ENCODE peak calls at places on chromosomes 6 and 20, in eight cellular contexts. One of them, this sample, is unnamed.

GRCh38 chr6:2793491-2794151 is 28.4 kb downstream of the WRNIP1 start:
- DNase-seq in adrenal gland: no peak
- DNase-seq in HCT116: no peak
- DNase-seq in AG10803: peak
- DNase-seq in IMR-90: no peak
- DNase-seq in astrocyte of the spinal cord: peak
- DNase-seq in upper lobe of left lung: peak
- DNase-seq in A673: peak
- DNase-seq in this sample: no peak

GRCh38 chr6:45920819-45921511 is 94.7 kb downstream of the CLIC5 start:
- DNase-seq in astrocyte of the spinal cord: no peak
- DNase-seq in adrenal gland: no peak
- DNase-seq in IMR-90: no peak
- DNase-seq in upper lobe of left lung: no peak
- DNase-seq in A673: no peak
- DNase-seq in AG10803: no peak
- DNase-seq in HCT116: no peak
- DNase-seq in this sample: no peak

GRCh38 chr6:35686873-35687557 is 1.7 kb downstream of the FKBP5 start:
- DNase-seq in astrocyte of the spinal cord: no peak
- DNase-seq in upper lobe of left lung: no peak
- DNase-seq in IMR-90: no peak
- DNase-seq in AG10803: no peak
- DNase-seq in HCT116: no peak
- DNase-seq in A673: no peak
- DNase-seq in adrenal gland: no peak
- DNase-seq in this sample: no peak

GRCh38 chr6:40860443-40860842 is 178.6 kb downstream of the UNC5CL start:
- DNase-seq in HCT116: no peak
- DNase-seq in AG10803: no peak
- DNase-seq in astrocyte of the spinal cord: no peak
- DNase-seq in A673: no peak
- DNase-seq in adrenal gland: no peak
- DNase-seq in upper lobe of left lung: no peak
- DNase-seq in IMR-90: no peak
- DNase-seq in this sample: no peak

GRCh38 chr6:18212231-18212630 is 52.1 kb downstream of the DEK start:
- DNase-seq in IMR-90: no peak
- DNase-seq in astrocyte of the spinal cord: no peak
- DNase-seq in AG10803: no peak
- DNase-seq in upper lobe of left lung: no peak
- DNase-seq in HCT116: no peak
- DNase-seq in adrenal gland: no peak
- DNase-seq in A673: no peak
- DNase-seq in this sample: no peak

GRCh38 chr6:165704001-165704748 is 41.1 kb upstream of the PDE10A start:
- DNase-seq in adrenal gland: no peak
- DNase-seq in IMR-90: peak
- DNase-seq in upper lobe of left lung: no peak
- DNase-seq in A673: no peak
- DNase-seq in HCT116: no peak
- DNase-seq in astrocyte of the spinal cord: peak
- DNase-seq in AG10803: no peak
- DNase-seq in this sample: peak

GRCh38 chr20:45779011-45779915 is 12.4 kb downstream of the WFDC3 start:
- DNase-seq in IMR-90: peak
- DNase-seq in upper lobe of left lung: peak
- DNase-seq in adrenal gland: peak
- DNase-seq in astrocyte of the spinal cord: peak
- DNase-seq in AG10803: peak
- DNase-seq in A673: peak
- DNase-seq in HCT116: peak
- DNase-seq in this sample: peak

GRCh38 chr20:35355372-35355771 is 56.4 kb downstream of the UQCC1 start:
- DNase-seq in A673: no peak
- DNase-seq in astrocyte of the spinal cord: no peak
- DNase-seq in HCT116: no peak
- DNase-seq in adrenal gland: peak
- DNase-seq in AG10803: peak
- DNase-seq in IMR-90: peak
- DNase-seq in upper lobe of left lung: no peak
- DNase-seq in this sample: no peak

GRCh38 chr20:49701313-49701731 is 12.4 kb downstream of the B4GALT5 start:
- DNase-seq in upper lobe of left lung: no peak
- DNase-seq in IMR-90: peak
- DNase-seq in AG10803: peak
- DNase-seq in astrocyte of the spinal cord: no peak
- DNase-seq in adrenal gland: no peak
- DNase-seq in HCT116: no peak
- DNase-seq in A673: no peak
- DNase-seq in this sample: no peak

GRCh38 chr20:2817891-2818595 is 1.9 kb downstream of the TMEM239 start:
- DNase-seq in IMR-90: no peak
- DNase-seq in adrenal gland: no peak
- DNase-seq in upper lobe of left lung: no peak
- DNase-seq in A673: no peak
- DNase-seq in AG10803: peak
- DNase-seq in HCT116: no peak
- DNase-seq in astrocyte of the spinal cord: no peak
- DNase-seq in this sample: no peak

GRCh38 chr20:46539113-46539512 is 11.3 kb downstream of the OCSTAMP start:
- DNase-seq in A673: no peak
- DNase-seq in upper lobe of left lung: no peak
- DNase-seq in adrenal gland: no peak
- DNase-seq in AG10803: no peak
- DNase-seq in astrocyte of the spinal cord: no peak
- DNase-seq in IMR-90: no peak
- DNase-seq in HCT116: no peak
- DNase-seq in this sample: no peak

GRCh38 chr6:73362358-73362757 is at the start of gene KHDC3L:
- DNase-seq in HCT116: no peak
- DNase-seq in A673: no peak
- DNase-seq in upper lobe of left lung: no peak
- DNase-seq in AG10803: no peak
- DNase-seq in adrenal gland: no peak
- DNase-seq in astrocyte of the spinal cord: no peak
- DNase-seq in IMR-90: no peak
- DNase-seq in this sample: no peak

GRCh38 chr20:5691918-5692618 is 58.1 kb upstream of the SHLD1 start:
- DNase-seq in HCT116: no peak
- DNase-seq in AG10803: no peak
- DNase-seq in upper lobe of left lung: no peak
- DNase-seq in A673: no peak
- DNase-seq in adrenal gland: no peak
- DNase-seq in IMR-90: no peak
- DNase-seq in astrocyte of the spinal cord: no peak
- DNase-seq in this sample: no peak

GRCh38 chr6:130945401-130945919 is 117.6 kb downstream of the EPB41L2 start:
- DNase-seq in adrenal gland: no peak
- DNase-seq in IMR-90: peak
- DNase-seq in AG10803: peak
- DNase-seq in upper lobe of left lung: no peak
- DNase-seq in HCT116: no peak
- DNase-seq in A673: no peak
- DNase-seq in astrocyte of the spinal cord: peak
- DNase-seq in this sample: no peak

GRCh38 chr6:158793432-158793831 is 25.7 kb downstream of the EZR start:
- DNase-seq in astrocyte of the spinal cord: peak
- DNase-seq in upper lobe of left lung: peak
- DNase-seq in AG10803: peak
- DNase-seq in A673: peak
- DNase-seq in HCT116: peak
- DNase-seq in adrenal gland: no peak
- DNase-seq in IMR-90: peak
- DNase-seq in this sample: no peak

GRCh38 chr20:48986899-48987298 is 59.2 kb upstream of the CSE1L start:
- DNase-seq in IMR-90: no peak
- DNase-seq in upper lobe of left lung: no peak
- DNase-seq in A673: peak
- DNase-seq in adrenal gland: no peak
- DNase-seq in HCT116: no peak
- DNase-seq in astrocyte of the spinal cord: no peak
- DNase-seq in AG10803: no peak
- DNase-seq in this sample: no peak

GRCh38 chr20:5078399-5078958 is 41.3 kb downstream of the PCNA start:
- DNase-seq in AG10803: peak
- DNase-seq in astrocyte of the spinal cord: no peak
- DNase-seq in adrenal gland: peak
- DNase-seq in A673: no peak
- DNase-seq in HCT116: no peak
- DNase-seq in IMR-90: peak
- DNase-seq in upper lobe of left lung: peak
- DNase-seq in this sample: no peak

GRCh38 chr6:43709654-43710303 is 22.2 kb upstream of the MRPS18A start:
- DNase-seq in astrocyte of the spinal cord: no peak
- DNase-seq in A673: no peak
- DNase-seq in IMR-90: no peak
- DNase-seq in AG10803: no peak
- DNase-seq in HCT116: no peak
- DNase-seq in adrenal gland: no peak
- DNase-seq in upper lobe of left lung: peak
- DNase-seq in this sample: no peak

GRCh38 chr6:11380549-11380948 is 148.1 kb upstream of the NEDD9 start:
- DNase-seq in AG10803: no peak
- DNase-seq in upper lobe of left lung: no peak
- DNase-seq in astrocyte of the spinal cord: no peak
- DNase-seq in HCT116: no peak
- DNase-seq in IMR-90: no peak
- DNase-seq in A673: no peak
- DNase-seq in adrenal gland: no peak
- DNase-seq in this sample: no peak

GRCh38 chr6:11381801-11382513 is 149.5 kb upstream of the NEDD9 start:
- DNase-seq in AG10803: no peak
- DNase-seq in A673: no peak
- DNase-seq in HCT116: no peak
- DNase-seq in adrenal gland: no peak
- DNase-seq in astrocyte of the spinal cord: no peak
- DNase-seq in upper lobe of left lung: peak
- DNase-seq in IMR-90: no peak
- DNase-seq in this sample: no peak

GRCh38 chr6:11379805-11380204 is 147.3 kb upstream of the NEDD9 start:
- DNase-seq in HCT116: no peak
- DNase-seq in upper lobe of left lung: no peak
- DNase-seq in astrocyte of the spinal cord: no peak
- DNase-seq in adrenal gland: no peak
- DNase-seq in A673: no peak
- DNase-seq in AG10803: no peak
- DNase-seq in IMR-90: no peak
- DNase-seq in this sample: no peak

GRCh38 chr6:11378639-11379038 is 146.2 kb upstream of the NEDD9 start:
- DNase-seq in upper lobe of left lung: no peak
- DNase-seq in A673: no peak
- DNase-seq in astrocyte of the spinal cord: no peak
- DNase-seq in AG10803: no peak
- DNase-seq in adrenal gland: no peak
- DNase-seq in IMR-90: no peak
- DNase-seq in HCT116: no peak
- DNase-seq in this sample: no peak

GRCh38 chr6:11380969-11381744 is 148.7 kb upstream of the NEDD9 start:
- DNase-seq in AG10803: no peak
- DNase-seq in upper lobe of left lung: no peak
- DNase-seq in HCT116: no peak
- DNase-seq in IMR-90: no peak
- DNase-seq in A673: peak
- DNase-seq in adrenal gland: no peak
- DNase-seq in astrocyte of the spinal cord: peak
- DNase-seq in this sample: no peak
- H3K4me3 ChIP-seq in AG10803: no peak
- H3K4me3 ChIP-seq in upper lobe of left lung: peak
- H3K4me3 ChIP-seq in HCT116: no peak
- H3K4me3 ChIP-seq in IMR-90: no peak
- H3K4me3 ChIP-seq in A673: no peak
- H3K4me3 ChIP-seq in adrenal gland: no peak
- H3K4me3 ChIP-seq in astrocyte of the spinal cord: no peak
- H3K4me3 ChIP-seq in this sample: no peak

GRCh38 chr20:60206259-60206658 is 248.0 kb downstream of the CDH26 start:
- DNase-seq in IMR-90: peak
- DNase-seq in astrocyte of the spinal cord: peak
- DNase-seq in adrenal gland: no peak
- DNase-seq in HCT116: peak
- DNase-seq in AG10803: peak
- DNase-seq in upper lobe of left lung: no peak
- DNase-seq in A673: peak
- DNase-seq in this sample: peak
- TF ChIP-seq CTCF in IMR-90: peak
- TF ChIP-seq CTCF in astrocyte of the spinal cord: peak
- TF ChIP-seq CTCF in adrenal gland: no peak
- TF ChIP-seq CTCF in HCT116: peak
- TF ChIP-seq CTCF in AG10803: peak
- TF ChIP-seq CTCF in upper lobe of left lung: no peak
- TF ChIP-seq CTCF in A673: peak
- TF ChIP-seq CTCF in this sample: peak

DNA sequence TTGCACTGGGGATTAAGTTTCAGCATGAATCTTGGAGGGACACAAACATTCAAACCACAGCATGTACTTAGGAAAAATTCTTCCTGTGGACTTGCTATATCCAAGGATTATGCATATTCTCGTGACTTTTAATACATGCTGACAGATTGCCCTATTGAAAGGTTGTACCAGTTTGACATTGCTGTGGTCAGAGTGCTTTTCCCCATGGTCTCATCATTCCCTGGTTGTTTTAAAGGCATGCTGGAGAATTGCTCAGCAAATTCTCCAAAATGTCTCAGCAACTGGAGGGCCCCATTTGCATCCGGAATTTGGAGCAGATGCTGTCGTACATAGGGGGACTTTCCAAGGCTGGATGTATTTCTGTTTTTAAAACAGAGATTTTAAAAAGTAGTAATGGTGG is 7.4 kb downstream of the HECA start:
- DNase-seq in A673: no peak
- DNase-seq in IMR-90: no peak
- DNase-seq in adrenal gland: no peak
- DNase-seq in AG10803: no peak
- DNase-seq in upper lobe of left lung: no peak
- DNase-seq in HCT116: no peak
- DNase-seq in astrocyte of the spinal cord: no peak
- DNase-seq in this sample: no peak
- H3K4me3 ChIP-seq in A673: no peak
- H3K4me3 ChIP-seq in IMR-90: no peak
- H3K4me3 ChIP-seq in adrenal gland: no peak
- H3K4me3 ChIP-seq in AG10803: no peak
- H3K4me3 ChIP-seq in upper lobe of left lung: no peak
- H3K4me3 ChIP-seq in HCT116: no peak
- H3K4me3 ChIP-seq in astrocyte of the spinal cord: no peak
- H3K4me3 ChIP-seq in this sample: no peak

GRCh38 chr6:9408718-9409117 is 973.4 kb upstream of the SLC35B3 start:
- DNase-seq in adrenal gland: no peak
- DNase-seq in astrocyte of the spinal cord: peak
- DNase-seq in upper lobe of left lung: no peak
- DNase-seq in IMR-90: peak
- DNase-seq in HCT116: no peak
- DNase-seq in A673: no peak
- DNase-seq in AG10803: no peak
- DNase-seq in this sample: peak

GRCh38 chr6:9417400-9417799 is 982.1 kb upstream of the SLC35B3 start:
- DNase-seq in upper lobe of left lung: no peak
- DNase-seq in adrenal gland: no peak
- DNase-seq in IMR-90: no peak
- DNase-seq in AG10803: no peak
- DNase-seq in astrocyte of the spinal cord: no peak
- DNase-seq in HCT116: no peak
- DNase-seq in A673: no peak
- DNase-seq in this sample: no peak

GRCh38 chr6:9409126-9409525 is 973.8 kb upstream of the SLC35B3 start:
- DNase-seq in A673: no peak
- DNase-seq in IMR-90: peak
- DNase-seq in AG10803: no peak
- DNase-seq in upper lobe of left lung: no peak
- DNase-seq in astrocyte of the spinal cord: no peak
- DNase-seq in HCT116: no peak
- DNase-seq in adrenal gland: no peak
- DNase-seq in this sample: no peak

GRCh38 chr6:9412951-9413559 is 977.7 kb upstream of the SLC35B3 start:
- DNase-seq in HCT116: peak
- DNase-seq in AG10803: peak
- DNase-seq in IMR-90: no peak
- DNase-seq in A673: peak
- DNase-seq in upper lobe of left lung: peak
- DNase-seq in adrenal gland: peak
- DNase-seq in astrocyte of the spinal cord: no peak
- DNase-seq in this sample: no peak
- TF ChIP-seq CTCF in HCT116: peak
- TF ChIP-seq CTCF in AG10803: peak
- TF ChIP-seq CTCF in IMR-90: peak
- TF ChIP-seq CTCF in A673: peak
- TF ChIP-seq CTCF in upper lobe of left lung: no peak
- TF ChIP-seq CTCF in adrenal gland: no peak
- TF ChIP-seq CTCF in astrocyte of the spinal cord: peak
- TF ChIP-seq CTCF in this sample: peak